ENCODE peak calls at places on chromosome X, in eight cellular contexts. One of them, this sample, is unnamed.

GRCh38 chrX:109934935-109935334 is 68.0 kb upstream of the TMEM164 start:
- DNase-seq in AG10803: no peak
- DNase-seq in activated naive CD4-positive, alpha-beta T cell treated with anti-CD3 and anti-CD28 coated beads, Interleukin-2, amount 10 ng/mL, durations not matched to agents 7 days and 5 days: no peak
- DNase-seq in Right ventricle myocardium superior: no peak
- DNase-seq in iris pigment epithelial cell: peak; percentile 53
- DNase-seq in activated T-cell treated with anti-CD3 and anti-CD28 coated beads for 4 hours: no peak
- DNase-seq in EL: no peak
- DNase-seq in NCI-H774: no peak
- DNase-seq in this sample: no peak

GRCh38 chrX:106898462-106898861 is 4.7 kb downstream of the RIPPLY1 start:
- DNase-seq in AG10803: peak; percentile 42
- DNase-seq in activated naive CD4-positive, alpha-beta T cell treated with anti-CD3 and anti-CD28 coated beads, Interleukin-2, amount 10 ng/mL, durations not matched to agents 7 days and 5 days: no peak
- DNase-seq in Right ventricle myocardium superior: no peak
- DNase-seq in iris pigment epithelial cell: peak; percentile 63
- DNase-seq in activated T-cell treated with anti-CD3 and anti-CD28 coated beads for 4 hours: no peak
- DNase-seq in EL: peak; percentile 57
- DNase-seq in NCI-H774: no peak
- DNase-seq in this sample: peak; percentile 44

GRCh38 chrX:150216716-150217115 is 146.4 kb upstream of the MAMLD1 start:
- DNase-seq in AG10803: no peak
- DNase-seq in activated naive CD4-positive, alpha-beta T cell treated with anti-CD3 and anti-CD28 coated beads, Interleukin-2, amount 10 ng/mL, durations not matched to agents 7 days and 5 days: no peak
- DNase-seq in Right ventricle myocardium superior: no peak
- DNase-seq in iris pigment epithelial cell: no peak
- DNase-seq in activated T-cell treated with anti-CD3 and anti-CD28 coated beads for 4 hours: no peak
- DNase-seq in EL: no peak
- DNase-seq in NCI-H774: no peak
- DNase-seq in this sample: no peak

GRCh38 chrX:70852294-70852693 is 56.2 kb downstream of the TEX11 start:
- DNase-seq in AG10803: no peak
- DNase-seq in activated naive CD4-positive, alpha-beta T cell treated with anti-CD3 and anti-CD28 coated beads, Interleukin-2, amount 10 ng/mL, durations not matched to agents 7 days and 5 days: no peak
- DNase-seq in Right ventricle myocardium superior: no peak
- DNase-seq in iris pigment epithelial cell: no peak
- DNase-seq in activated T-cell treated with anti-CD3 and anti-CD28 coated beads for 4 hours: no peak
- DNase-seq in EL: no peak
- DNase-seq in NCI-H774: no peak
- DNase-seq in this sample: no peak

GRCh38 chrX:153511784-153512500 is 5.5 kb upstream of the ATP2B3 start:
- DNase-seq in AG10803: no peak
- DNase-seq in activated naive CD4-positive, alpha-beta T cell treated with anti-CD3 and anti-CD28 coated beads, Interleukin-2, amount 10 ng/mL, durations not matched to agents 7 days and 5 days: no peak
- DNase-seq in Right ventricle myocardium superior: no peak
- DNase-seq in iris pigment epithelial cell: no peak
- DNase-seq in activated T-cell treated with anti-CD3 and anti-CD28 coated beads for 4 hours: no peak
- DNase-seq in EL: no peak
- DNase-seq in NCI-H774: no peak
- DNase-seq in this sample: no peak

GRCh38 chrX:51608766-51609165 is 9.9 kb downstream of the CENPVL3 start:
- DNase-seq in AG10803: peak; percentile 33
- DNase-seq in activated naive CD4-positive, alpha-beta T cell treated with anti-CD3 and anti-CD28 coated beads, Interleukin-2, amount 10 ng/mL, durations not matched to agents 7 days and 5 days: no peak
- DNase-seq in Right ventricle myocardium superior: no peak
- DNase-seq in iris pigment epithelial cell: peak; percentile 27
- DNase-seq in activated T-cell treated with anti-CD3 and anti-CD28 coated beads for 4 hours: no peak
- DNase-seq in EL: peak; percentile 10
- DNase-seq in NCI-H774: no peak
- DNase-seq in this sample: peak; percentile 47

GRCh38 chrX:106168107-106168506 is at the start of gene PWWP3B:
- DNase-seq in AG10803: no peak
- DNase-seq in activated naive CD4-positive, alpha-beta T cell treated with anti-CD3 and anti-CD28 coated beads, Interleukin-2, amount 10 ng/mL, durations not matched to agents 7 days and 5 days: no peak
- DNase-seq in Right ventricle myocardium superior: peak; percentile 45
- DNase-seq in iris pigment epithelial cell: peak; percentile 48
- DNase-seq in activated T-cell treated with anti-CD3 and anti-CD28 coated beads for 4 hours: no peak
- DNase-seq in EL: no peak
- DNase-seq in NCI-H774: no peak
- DNase-seq in this sample: peak; percentile 59

GRCh38 chrX:13506574-13506973 is 62.8 kb upstream of the EGFL6 start:
- DNase-seq in AG10803: peak; percentile 48
- DNase-seq in activated naive CD4-positive, alpha-beta T cell treated with anti-CD3 and anti-CD28 coated beads, Interleukin-2, amount 10 ng/mL, durations not matched to agents 7 days and 5 days: peak; percentile 61
- DNase-seq in Right ventricle myocardium superior: peak; percentile 48
- DNase-seq in iris pigment epithelial cell: peak; percentile 48
- DNase-seq in activated T-cell treated with anti-CD3 and anti-CD28 coated beads for 4 hours: peak; percentile 17
- DNase-seq in EL: peak; percentile 29
- DNase-seq in NCI-H774: peak; percentile 5
- DNase-seq in this sample: peak; percentile 20

GRCh38 chrX:110003167-110004156 is 548 bp downstream of the TMEM164 start:
- DNase-seq in AG10803: no peak
- DNase-seq in activated naive CD4-positive, alpha-beta T cell treated with anti-CD3 and anti-CD28 coated beads, Interleukin-2, amount 10 ng/mL, durations not matched to agents 7 days and 5 days: peak; percentile 26
- DNase-seq in Right ventricle myocardium superior: peak; percentile 42
- DNase-seq in iris pigment epithelial cell: no peak
- DNase-seq in activated T-cell treated with anti-CD3 and anti-CD28 coated beads for 4 hours: no peak
- DNase-seq in EL: no peak
- DNase-seq in NCI-H774: no peak
- DNase-seq in this sample: no peak

GRCh38 chrX:19554786-19555185 is 39.5 kb upstream of the MAP3K15 start:
- DNase-seq in AG10803: peak; percentile 70
- DNase-seq in activated naive CD4-positive, alpha-beta T cell treated with anti-CD3 and anti-CD28 coated beads, Interleukin-2, amount 10 ng/mL, durations not matched to agents 7 days and 5 days: no peak
- DNase-seq in Right ventricle myocardium superior: no peak
- DNase-seq in iris pigment epithelial cell: peak; percentile 84
- DNase-seq in activated T-cell treated with anti-CD3 and anti-CD28 coated beads for 4 hours: no peak
- DNase-seq in EL: peak; percentile 48
- DNase-seq in NCI-H774: no peak
- DNase-seq in this sample: peak; percentile 78

GRCh38 chrX:19577181-19577810 is 62.0 kb upstream of the MAP3K15 start:
- DNase-seq in AG10803: no peak
- DNase-seq in activated naive CD4-positive, alpha-beta T cell treated with anti-CD3 and anti-CD28 coated beads, Interleukin-2, amount 10 ng/mL, durations not matched to agents 7 days and 5 days: no peak
- DNase-seq in Right ventricle myocardium superior: no peak
- DNase-seq in iris pigment epithelial cell: no peak
- DNase-seq in activated T-cell treated with anti-CD3 and anti-CD28 coated beads for 4 hours: no peak
- DNase-seq in EL: no peak
- DNase-seq in NCI-H774: no peak
- DNase-seq in this sample: no peak

GRCh38 chrX:18146954-18147353 is 73.7 kb downstream of the BEND2 start:
- DNase-seq in AG10803: peak; percentile 1
- DNase-seq in activated naive CD4-positive, alpha-beta T cell treated with anti-CD3 and anti-CD28 coated beads, Interleukin-2, amount 10 ng/mL, durations not matched to agents 7 days and 5 days: peak; percentile 24
- DNase-seq in Right ventricle myocardium superior: no peak
- DNase-seq in iris pigment epithelial cell: peak; percentile 14
- DNase-seq in activated T-cell treated with anti-CD3 and anti-CD28 coated beads for 4 hours: no peak
- DNase-seq in EL: peak; percentile 2
- DNase-seq in NCI-H774: no peak
- DNase-seq in this sample: peak; percentile 4

This sample was measured in Daoy.